ENCODE peak calls at places on chromosomes 5 and 9, in eight cellular contexts. One of them, this sample, is unnamed.

GRCh38 chr9:104073770-104074133 is 20.4 kb upstream of the SMC2 start:
- DNase-seq in WERI-Rb-1: no peak
- DNase-seq in esophagus muscularis mucosa: no peak
- DNase-seq in adrenal gland: no peak
- DNase-seq in IMR-90: no peak
- DNase-seq in NB4: no peak
- DNase-seq in spleen: no peak
- DNase-seq in foreskin fibroblast: no peak
- DNase-seq in this sample: peak; percentile 17

GRCh38 chr5:159496773-159497172 is 166.5 kb upstream of the IL12B start:
- DNase-seq in WERI-Rb-1: no peak
- DNase-seq in IMR-90: no peak
- DNase-seq in NB4: no peak
- DNase-seq in adrenal gland: no peak
- DNase-seq in foreskin fibroblast: no peak
- DNase-seq in esophagus muscularis mucosa: peak; percentile 77
- DNase-seq in spleen: no peak
- DNase-seq in this sample: no peak

GRCh38 chr9:124537926-124538325 is 30.7 kb upstream of the NR5A1 start:
- DNase-seq in spleen: no peak
- DNase-seq in IMR-90: no peak
- DNase-seq in NB4: no peak
- DNase-seq in foreskin fibroblast: no peak
- DNase-seq in WERI-Rb-1: no peak
- DNase-seq in esophagus muscularis mucosa: no peak
- DNase-seq in adrenal gland: no peak
- DNase-seq in this sample: no peak

GRCh38 chr5:74643160-74643562 is 2.6 kb upstream of the ENC1 start:
- DNase-seq in esophagus muscularis mucosa: no peak
- DNase-seq in adrenal gland: no peak
- DNase-seq in IMR-90: peak; percentile 96
- DNase-seq in WERI-Rb-1: no peak
- DNase-seq in foreskin fibroblast: peak; percentile 92
- DNase-seq in spleen: no peak
- DNase-seq in NB4: peak; percentile 95
- DNase-seq in this sample: no peak

GRCh38 chr9:114431770-114432169 is 44.0 kb upstream of the AKNA start:
- DNase-seq in WERI-Rb-1: no peak
- DNase-seq in NB4: no peak
- DNase-seq in adrenal gland: peak; percentile 8
- DNase-seq in IMR-90: no peak
- DNase-seq in spleen: peak; percentile 11
- DNase-seq in esophagus muscularis mucosa: no peak
- DNase-seq in foreskin fibroblast: no peak
- DNase-seq in this sample: no peak

GRCh38 chr5:31173621-31174020 is 19.9 kb upstream of the CDH6 start:
- DNase-seq in esophagus muscularis mucosa: no peak
- DNase-seq in spleen: no peak
- DNase-seq in WERI-Rb-1: no peak
- DNase-seq in foreskin fibroblast: no peak
- DNase-seq in adrenal gland: no peak
- DNase-seq in NB4: no peak
- DNase-seq in IMR-90: no peak
- DNase-seq in this sample: no peak

GRCh38 chr9:122203995-122204394 is 24.8 kb downstream of the LHX6 start:
- DNase-seq in adrenal gland: no peak
- DNase-seq in foreskin fibroblast: no peak
- DNase-seq in NB4: no peak
- DNase-seq in WERI-Rb-1: no peak
- DNase-seq in IMR-90: no peak
- DNase-seq in esophagus muscularis mucosa: no peak
- DNase-seq in spleen: no peak
- DNase-seq in this sample: no peak

GRCh38 chr5:110536120-110537115 is 190.1 kb downstream of the TMEM232 start:
- DNase-seq in adrenal gland: no peak
- DNase-seq in IMR-90: no peak
- DNase-seq in NB4: no peak
- DNase-seq in esophagus muscularis mucosa: no peak
- DNase-seq in foreskin fibroblast: no peak
- DNase-seq in WERI-Rb-1: no peak
- DNase-seq in spleen: no peak
- DNase-seq in this sample: no peak

GRCh38 chr5:113806250-113806649 is 292.8 kb downstream of the YTHDC2 start:
- DNase-seq in IMR-90: peak; percentile 34
- DNase-seq in NB4: peak; percentile 7
- DNase-seq in foreskin fibroblast: peak; percentile 18
- DNase-seq in WERI-Rb-1: no peak
- DNase-seq in spleen: no peak
- DNase-seq in adrenal gland: no peak
- DNase-seq in esophagus muscularis mucosa: no peak
- DNase-seq in this sample: no peak

GRCh38 chr5:126384985-126385384 is 38.2 kb upstream of the GRAMD2B start:
- DNase-seq in spleen: no peak
- DNase-seq in NB4: no peak
- DNase-seq in WERI-Rb-1: no peak
- DNase-seq in adrenal gland: no peak
- DNase-seq in esophagus muscularis mucosa: no peak
- DNase-seq in IMR-90: peak; percentile 81
- DNase-seq in foreskin fibroblast: peak; percentile 44
- DNase-seq in this sample: no peak

GRCh38 chr5:101418735-101419134 is 515.7 kb upstream of the ST8SIA4 start:
- DNase-seq in WERI-Rb-1: no peak
- DNase-seq in NB4: no peak
- DNase-seq in IMR-90: no peak
- DNase-seq in adrenal gland: no peak
- DNase-seq in spleen: no peak
- DNase-seq in foreskin fibroblast: peak; percentile 3
- DNase-seq in esophagus muscularis mucosa: no peak
- DNase-seq in this sample: no peak

GRCh38 chr5:147750065-147750464 is 32.5 kb downstream of the JAKMIP2 start:
- DNase-seq in spleen: no peak
- DNase-seq in esophagus muscularis mucosa: no peak
- DNase-seq in IMR-90: no peak
- DNase-seq in NB4: no peak
- DNase-seq in WERI-Rb-1: no peak
- DNase-seq in adrenal gland: no peak
- DNase-seq in foreskin fibroblast: no peak
- DNase-seq in this sample: no peak

GRCh38 chr5:41785061-41785460 is 85.2 kb downstream of the OXCT1 start:
- DNase-seq in spleen: no peak
- DNase-seq in foreskin fibroblast: no peak
- DNase-seq in NB4: no peak
- DNase-seq in esophagus muscularis mucosa: no peak
- DNase-seq in IMR-90: no peak
- DNase-seq in adrenal gland: no peak
- DNase-seq in WERI-Rb-1: no peak
- DNase-seq in this sample: no peak

GRCh38 chr5:41788800-41789395 is 81.3 kb downstream of the OXCT1 start:
- DNase-seq in IMR-90: peak; percentile 74
- DNase-seq in adrenal gland: no peak
- DNase-seq in esophagus muscularis mucosa: no peak
- DNase-seq in foreskin fibroblast: peak; percentile 25
- DNase-seq in WERI-Rb-1: no peak
- DNase-seq in spleen: no peak
- DNase-seq in NB4: no peak
- DNase-seq in this sample: no peak

GRCh38 chr5:41790038-41790776 is 80.0 kb downstream of the OXCT1 start:
- DNase-seq in NB4: no peak
- DNase-seq in foreskin fibroblast: peak; percentile 59
- DNase-seq in WERI-Rb-1: no peak
- DNase-seq in adrenal gland: no peak
- DNase-seq in esophagus muscularis mucosa: no peak
- DNase-seq in spleen: no peak
- DNase-seq in IMR-90: peak; percentile 45
- DNase-seq in this sample: no peak

GRCh38 chr5:41789434-41789833 is 80.8 kb downstream of the OXCT1 start:
- DNase-seq in adrenal gland: no peak
- DNase-seq in esophagus muscularis mucosa: no peak
- DNase-seq in NB4: no peak
- DNase-seq in spleen: no peak
- DNase-seq in foreskin fibroblast: no peak
- DNase-seq in WERI-Rb-1: no peak
- DNase-seq in IMR-90: no peak
- DNase-seq in this sample: no peak

DNA sequence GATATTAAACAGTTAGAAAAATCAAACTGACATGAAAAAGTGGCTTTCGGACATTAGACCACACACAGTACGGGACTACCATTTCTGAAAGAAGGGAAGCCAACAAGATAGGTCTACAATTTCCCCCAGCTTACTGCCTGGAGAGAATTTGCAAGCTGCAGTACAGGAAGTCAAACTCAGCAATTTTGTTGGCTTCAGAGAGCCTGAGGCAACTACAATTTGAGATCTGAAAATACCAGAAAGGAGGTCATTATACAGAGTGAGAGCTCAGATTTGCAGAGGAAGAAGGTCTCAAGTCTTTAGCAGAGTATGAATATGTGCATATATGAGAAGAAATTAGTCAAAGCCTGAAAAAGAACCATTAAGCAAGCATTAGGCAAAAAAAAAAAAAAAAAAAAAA is 83.0 kb downstream of the OXCT1 start:
- DNase-seq in adrenal gland: no peak
- DNase-seq in esophagus muscularis mucosa: no peak
- DNase-seq in IMR-90: peak; percentile 18
- DNase-seq in foreskin fibroblast: no peak
- DNase-seq in NB4: no peak
- DNase-seq in WERI-Rb-1: no peak
- DNase-seq in spleen: no peak
- DNase-seq in this sample: no peak
- TF ChIP-seq CTCF in adrenal gland: no peak
- TF ChIP-seq CTCF in esophagus muscularis mucosa: no peak
- TF ChIP-seq CTCF in IMR-90: no peak
- TF ChIP-seq CTCF in foreskin fibroblast: no peak
- TF ChIP-seq CTCF in NB4: no peak
- TF ChIP-seq CTCF in WERI-Rb-1: no peak
- TF ChIP-seq CTCF in spleen: no peak
- TF ChIP-seq CTCF in this sample: no peak

DNA sequence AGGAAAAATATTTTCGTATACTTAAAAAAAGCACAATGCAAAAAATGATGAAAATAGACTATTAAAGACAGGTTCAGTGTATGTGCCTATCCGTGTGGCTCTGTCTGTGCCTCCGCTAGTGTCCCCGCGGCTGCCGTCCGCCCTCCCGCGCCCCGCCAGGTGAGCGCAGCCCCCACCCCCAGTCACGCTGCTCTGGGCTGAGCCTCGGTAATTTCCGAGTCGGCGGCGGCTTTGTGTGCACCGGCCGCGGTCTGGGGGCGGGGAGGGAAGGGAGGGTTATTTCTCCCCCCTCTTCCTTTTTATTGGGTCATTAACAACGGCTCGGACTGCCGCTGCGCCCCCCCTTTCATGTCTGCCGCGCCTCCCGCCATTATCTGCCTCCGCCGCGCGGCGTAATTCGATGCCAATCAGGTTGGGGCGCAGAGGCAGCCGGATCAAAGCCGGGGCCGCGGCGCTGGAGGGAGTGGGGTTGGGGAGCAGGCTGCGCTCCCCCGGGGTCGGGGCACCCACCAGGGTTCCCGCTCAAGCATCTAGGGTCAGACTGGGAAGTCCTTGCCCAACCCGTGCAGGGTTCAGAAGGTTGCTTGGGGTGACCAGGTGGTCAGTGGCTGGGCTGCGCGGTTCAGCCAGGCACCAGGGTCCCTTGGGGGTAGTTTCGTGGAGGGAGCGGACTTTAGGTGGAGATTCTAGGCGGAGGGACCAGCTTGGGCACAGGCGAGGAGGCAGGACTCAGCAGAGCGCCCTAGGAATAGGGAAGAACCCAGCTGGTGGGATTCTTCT is 39.5 kb upstream of the PSD2 start:
- DNase-seq in adrenal gland: no peak
- DNase-seq in foreskin fibroblast: no peak
- DNase-seq in NB4: no peak
- DNase-seq in IMR-90: no peak
- DNase-seq in esophagus muscularis mucosa: no peak
- DNase-seq in WERI-Rb-1: peak; percentile 85
- DNase-seq in spleen: no peak
- DNase-seq in this sample: no peak
- H3K4me3 ChIP-seq in adrenal gland: no peak overlapping the region
- H3K4me3 ChIP-seq in foreskin fibroblast: no peak overlapping the region
- H3K4me3 ChIP-seq in NB4: no peak overlapping the region
- H3K4me3 ChIP-seq in IMR-90: peak overlapping the region; percentile 18
- H3K4me3 ChIP-seq in esophagus muscularis mucosa: no peak overlapping the region
- H3K4me3 ChIP-seq in WERI-Rb-1: peak overlapping the region; percentile 45
- H3K4me3 ChIP-seq in spleen: no peak overlapping the region
- H3K4me3 ChIP-seq in this sample: peak overlapping the region; percentile 18

DNA sequence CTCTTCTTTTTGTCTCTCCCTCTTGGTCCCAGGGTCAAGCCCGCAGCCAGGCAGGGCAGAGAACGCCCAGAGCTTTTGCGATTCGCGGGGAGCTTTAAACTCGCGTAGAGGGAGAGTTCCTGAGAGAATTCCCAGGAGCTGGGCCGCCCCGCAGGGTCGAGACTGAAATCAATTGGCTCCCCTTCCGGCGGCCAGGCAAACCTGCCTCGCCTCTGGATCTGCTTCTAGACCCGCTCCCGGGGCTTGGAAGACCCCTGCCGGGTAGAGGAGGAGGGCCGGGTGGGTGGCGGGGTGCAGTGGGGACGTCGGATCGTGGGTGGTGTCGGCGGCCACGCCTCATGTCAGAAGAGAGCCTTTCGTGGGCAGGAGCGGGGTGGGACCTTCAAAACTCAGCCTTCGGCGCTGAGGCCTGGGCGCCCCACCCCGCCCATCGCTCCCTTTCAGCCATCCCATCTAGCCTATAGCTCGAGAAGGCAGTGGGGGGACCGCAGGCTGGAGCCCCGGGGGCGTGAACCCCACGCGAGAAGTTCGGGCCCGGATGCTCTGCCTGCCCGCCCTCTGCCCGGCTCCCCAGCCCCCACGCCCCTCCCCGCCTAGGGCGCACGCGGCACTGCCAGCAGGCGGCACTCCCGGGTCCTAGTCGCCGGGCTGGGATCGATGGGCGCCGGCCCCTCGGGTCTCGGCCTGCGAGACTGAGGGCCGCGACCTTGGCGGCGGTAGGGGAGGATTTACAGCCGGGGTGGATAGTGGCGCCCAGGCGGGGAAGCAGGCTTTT is 6.1 kb downstream of the PRDM6 start:
- DNase-seq in foreskin fibroblast: no peak
- DNase-seq in esophagus muscularis mucosa: no peak
- DNase-seq in adrenal gland: no peak
- DNase-seq in IMR-90: peak; percentile 18
- DNase-seq in NB4: no peak
- DNase-seq in WERI-Rb-1: no peak
- DNase-seq in spleen: no peak
- DNase-seq in this sample: no peak
- TF ChIP-seq CTCF in foreskin fibroblast: no peak
- TF ChIP-seq CTCF in esophagus muscularis mucosa: no peak
- TF ChIP-seq CTCF in adrenal gland: no peak
- TF ChIP-seq CTCF in IMR-90: peak; percentile 9
- TF ChIP-seq CTCF in NB4: no peak
- TF ChIP-seq CTCF in WERI-Rb-1: peak; percentile 26
- TF ChIP-seq CTCF in spleen: no peak
- TF ChIP-seq CTCF in this sample: no peak

DNA sequence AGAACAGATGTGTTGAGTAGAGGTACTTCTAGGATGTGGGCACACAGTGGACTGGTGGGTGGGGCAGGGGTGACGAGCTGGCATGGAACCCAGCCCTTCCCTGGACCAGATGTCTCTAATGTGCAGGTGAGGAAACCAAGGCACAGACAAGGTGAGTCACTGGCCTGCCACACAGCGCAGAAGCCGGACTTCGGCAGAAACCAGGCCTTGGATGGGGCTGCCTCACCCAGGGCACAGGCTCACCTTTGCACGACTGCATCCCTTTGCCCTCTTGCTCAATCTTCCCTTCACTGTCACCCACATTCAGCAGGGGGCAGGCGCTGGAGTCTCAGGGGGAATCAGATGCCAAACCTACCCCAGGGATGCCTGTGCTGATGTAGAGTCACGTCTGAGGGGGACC is 65.4 kb upstream of the LMX1B start:
- DNase-seq in adrenal gland: no peak
- DNase-seq in foreskin fibroblast: no peak
- DNase-seq in spleen: peak; percentile 41
- DNase-seq in esophagus muscularis mucosa: no peak
- DNase-seq in IMR-90: no peak
- DNase-seq in NB4: no peak
- DNase-seq in WERI-Rb-1: no peak
- DNase-seq in this sample: no peak
- H3K4me3 ChIP-seq in adrenal gland: no peak overlapping the region
- H3K4me3 ChIP-seq in foreskin fibroblast: no peak overlapping the region
- H3K4me3 ChIP-seq in spleen: no peak overlapping the region
- H3K4me3 ChIP-seq in esophagus muscularis mucosa: no peak overlapping the region
- H3K4me3 ChIP-seq in IMR-90: no peak overlapping the region
- H3K4me3 ChIP-seq in NB4: no peak overlapping the region
- H3K4me3 ChIP-seq in WERI-Rb-1: no peak overlapping the region
- H3K4me3 ChIP-seq in this sample: no peak overlapping the region

This sample was measured in pancreas.